ENCODE peak calls at places on chromosome 2, in seven cellular contexts. F is lung microvascular endothelial cell; D is activated CD4-positive, alpha-beta T cell treated with anti-CD3 and anti-CD28 coated beads, Interleukin-2, amount 50 U/mL, for 48 hours; E is NCI-H1694; K is AG04450; Y is stimulated activated naive CD8-positive, alpha-beta T cell treated with anti-CD3 and anti-CD28 coated beads, Interleukin-15, Interleukin-2, amounts not matched to agents 100 U/mL and 50 U/mL, for 24 hours; Z is NCI-H1417. X is an unnamed sample.

GRCh38 chr2:9770308-9771100 is 72.8 kb upstream of the TAF1B start:
- DNase-seq in F (peak), D (peak), E (peak), K (peak), Y (peak), Z (peak), X (peak)

GRCh38 chr2:171034315-171034714 is 105.3 kb downstream of the GORASP2 start:
- DNase-seq in F (no peak), D (no peak), E (no peak), K (no peak), Y (no peak), Z (no peak), X (no peak)

GRCh38 chr2:120209427-120210233 is 13.6 kb downstream of the TMEM185B start:
- DNase-seq in F (no peak), D (no peak), E (no peak), K (no peak), Y (no peak), Z (no peak), X (no peak)

GRCh38 chr2:188450740-188451480 is 159.2 kb downstream of the GULP1 start:
- DNase-seq in F (no peak), D (no peak), E (no peak), K (no peak), Y (no peak), Z (no peak), X (peak)

GRCh38 chr2:240911641-240912265 is 5.6 kb downstream of the CROCC2 start:
- DNase-seq in F (no peak), D (no peak), E (no peak), K (no peak), Y (no peak), Z (no peak), X (peak)

GRCh38 chr2:160156084-160156483 is 44.0 kb downstream of the ITGB6 start:
- DNase-seq in F (no peak), D (no peak), E (no peak), K (no peak), Y (no peak), Z (no peak), X (peak)

GRCh38 chr2:86613515-86613914 is 10.2 kb downstream of the RNF103 start:
- DNase-seq in F (no peak), D (no peak), E (no peak), K (no peak), Y (no peak), Z (no peak), X (no peak)

GRCh38 chr2:102053096-102053495 is 61.3 kb downstream of the IL1R2 start:
- DNase-seq in F (no peak), D (no peak), E (no peak), K (no peak), Y (no peak), Z (no peak), X (no peak)

GRCh38 chr2:221443631-221444030 is 128.5 kb downstream of the EPHA4 start:
- DNase-seq in F (no peak), D (no peak), E (no peak), K (no peak), Y (no peak), Z (no peak), X (no peak)

GRCh38 chr2:207783514-207783913 is 13.8 kb upstream of the FZD5 start:
- DNase-seq in F (no peak), D (no peak), E (no peak), K (no peak), Y (no peak), Z (no peak), X (no peak)

GRCh38 chr2:85131116-85131515 is 2.1 kb upstream of the TCF7L1 start:
- DNase-seq in F (peak), D (no peak), E (no peak), K (no peak), Y (peak), Z (no peak), X (peak)

GRCh38 chr2:17869128-17869527 is 9.3 kb upstream of the KCNS3 start:
- DNase-seq in F (no peak), D (no peak), E (no peak), K (no peak), Y (no peak), Z (no peak), X (peak)

GRCh38 chr2:18299423-18300212 is 260.8 kb downstream of the RDH14 start:
- DNase-seq in F (peak), D (no peak), E (no peak), K (peak), Y (no peak), Z (no peak), X (peak)

GRCh38 chr2:128502638-128503246 is 184.1 kb upstream of the HS6ST1 start:
- DNase-seq in F (no peak), D (no peak), E (no peak), K (no peak), Y (no peak), Z (no peak), X (no peak)

GRCh38 chr2:20093263-20094141 is 42.1 kb upstream of the LAPTM4A start:
- DNase-seq in F (peak), D (no peak), E (peak), K (peak), Y (no peak), Z (peak), X (peak)

GRCh38 chr2:126664234-126664633 is 8.3 kb downstream of the GYPC start:
- DNase-seq in F (no peak), D (peak), E (no peak), K (no peak), Y (peak), Z (no peak), X (no peak)

GRCh38 chr2:107411267-107411666 is 415.4 kb upstream of the RGPD4 start:
- DNase-seq in F (no peak), D (no peak), E (no peak), K (no peak), Y (no peak), Z (no peak), X (no peak)

X was measured in fibroblast of lung.